ENCODE peak calls at places on chromosomes 3 and 15, in eight cellular contexts. Z is aorta; E is endodermal cell; Q is Peyer's patch; R is cardiac muscle cell; J is stimulated activated CD8-positive, alpha-beta memory T cell treated with anti-CD3 and anti-CD28 coated beads, Interleukin-4, amount 100 ng/mL, for 24 hours; P is HTR-8/SVneo; Y is H54. F is an unnamed sample.

GRCh38 chr15:92898988-92899909 is 875 bp upstream of the CHD2 start:
- DNase-seq in P (no peak), E (peak), J (no peak), Q (no peak), R (no peak), Z (no peak), Y (no peak), F (no peak)

GRCh38 chr15:51600114-51600513 is 22.5 kb downstream of the DMXL2 start:
- DNase-seq in E (no peak), Z (no peak), Y (no peak), R (no peak), J (no peak), P (no peak), Q (no peak), F (no peak)

GRCh38 chr3:62164196-62164595 is 209.2 kb downstream of the FEZF2 start:
- DNase-seq in R (no peak), J (no peak), Y (no peak), P (no peak), Q (no peak), E (no peak), Z (no peak), F (no peak)

GRCh38 chr3:153287017-153287416 is 125.0 kb downstream of the RAP2B start:
- DNase-seq in Z (no peak), J (no peak), P (no peak), E (no peak), Q (no peak), Y (no peak), R (no peak), F (no peak)

GRCh38 chr3:72571638-72572114 is 276.6 kb downstream of the SHQ1 start:
- DNase-seq in Y (no peak), E (no peak), J (no peak), R (peak), P (no peak), Q (no peak), Z (no peak), F (no peak)

GRCh38 chr15:83926116-83926515 is 272.2 kb downstream of the ADAMTSL3 start:
- DNase-seq in R (peak), Q (no peak), P (no peak), E (no peak), Y (no peak), Z (no peak), J (no peak), F (no peak)

GRCh38 chr15:48710952-48711495 is 65.5 kb upstream of the FBN1 start:
- DNase-seq in R (no peak), Y (no peak), P (no peak), Q (no peak), E (peak), Z (no peak), J (no peak), F (no peak)

GRCh38 chr3:52231502-52232278 is 6.2 kb upstream of the TLR9 start:
- DNase-seq in Z (peak), J (peak), Q (peak), Y (no peak), P (no peak), E (peak), R (peak), F (peak)

GRCh38 chr3:72535789-72536188 is 312.5 kb downstream of the SHQ1 start:
- DNase-seq in J (no peak), Z (no peak), Q (no peak), P (no peak), R (no peak), Y (no peak), E (no peak), F (no peak)

GRCh38 chr3:50316657-50317242 is 5.8 kb downstream of the HYAL2 start:
- DNase-seq in Z (peak), R (no peak), E (peak), Q (no peak), J (peak), Y (peak), P (peak), F (peak)

GRCh38 chr3:178203650-178204049 is 332.6 kb upstream of the KCNMB2 start:
- DNase-seq in J (no peak), E (no peak), R (peak), P (no peak), Q (no peak), Z (no peak), Y (no peak), F (no peak)

GRCh38 chr3:35649405-35649804 is 10.1 kb downstream of the ARPP21 start:
- DNase-seq in E (no peak), Y (no peak), P (no peak), J (no peak), Q (no peak), R (no peak), Z (no peak), F (no peak)

GRCh38 chr15:92725171-92725570 is 69.6 kb upstream of the FAM174B start:
- DNase-seq in Y (no peak), Q (no peak), J (no peak), P (no peak), Z (no peak), E (no peak), R (no peak), F (no peak)

GRCh38 chr15:60854858-60855568 is 374.1 kb downstream of the RORA start:
- DNase-seq in R (no peak), Q (no peak), E (no peak), J (no peak), Y (no peak), P (no peak), Z (no peak), F (no peak)

GRCh38 chr15:66625531-66625930 is 59.7 kb upstream of the LCTL start:
- DNase-seq in Z (no peak), Q (no peak), J (no peak), P (no peak), E (no peak), Y (no peak), R (no peak), F (no peak)

GRCh38 chr3:59286791-59287531 is 237.1 kb upstream of the CFAP20DC start:
- DNase-seq in E (no peak), P (no peak), J (no peak), R (peak), Z (no peak), Q (no peak), Y (no peak), F (no peak)

F was measured in breast epithelium.